ENCODE peak calls at places on chromosomes 5 and 9, in six cellular contexts. U is T1000, L is cerebellar cortex, Y is left colon, W is NCI-H2171 treated with DMSO at 0.1 percent for 48 hours, Z is left ventricle myocardium superior. P is an unnamed sample.

GRCh38 chr9:100856238-100856637 is 172.3 kb upstream of the PLPPR1 start:
- DNase-seq in U (no peak), L (no peak), Y (no peak), W (no peak), Z (no peak), P (no peak)

GRCh38 chr9:69996947-69997346 is 46.7 kb upstream of the MAMDC2 start:
- DNase-seq in U (no peak), L (no peak), Y (no peak), W (no peak), Z (no peak), P (no peak)

GRCh38 chr9:96021616-96022444 is 146.3 kb downstream of the ERCC6L2 start:
- DNase-seq in U (no peak), L (no peak), Y (no peak), W (no peak), Z (peak; percentile 50), P (no peak)

GRCh38 chr5:164672190-164672589 is 1166.8 kb downstream of the MAT2B start:
- DNase-seq in U (no peak), L (no peak), Y (no peak), W (no peak), Z (no peak), P (no peak)

GRCh38 chr5:136686192-136686872 is 321.0 kb upstream of the TRPC7 start:
- DNase-seq in U (peak; percentile 11), L (peak; percentile 10), Y (no peak), W (peak; percentile 3), Z (no peak), P (no peak)

GRCh38 chr5:1003296-1003937 is 5.2 kb upstream of the NKD2 start:
- DNase-seq in U (no peak), L (no peak), Y (peak; percentile 41), W (peak; percentile 67), Z (no peak), P (no peak)

GRCh38 chr5:134659456-134659855 is 10.9 kb downstream of the SEC24A start:
- DNase-seq in U (no peak), L (no peak), Y (no peak), W (no peak), Z (no peak), P (no peak)

GRCh38 chr5:41869739-41870620 is at the start of gene OXCT1:
- DNase-seq in U (peak; percentile 64), L (peak; percentile 66), Y (peak; percentile 90), W (peak; percentile 93), Z (peak; percentile 90), P (peak; percentile 69)

GRCh38 chr5:141866111-141866510 is 12.1 kb downstream of the PCDH1 start:
- DNase-seq in U (no peak), L (peak; percentile 87), Y (peak; percentile 87), W (no peak), Z (no peak), P (no peak)

GRCh38 chr5:179212870-179213269 is 132.4 kb downstream of the ADAMTS2 start:
- DNase-seq in U (no peak), L (no peak), Y (no peak), W (no peak), Z (no peak), P (peak; percentile 39)

GRCh38 chr5:132489871-132490483 is 596 bp downstream of the IRF1 start:
- DNase-seq in U (no peak), L (peak; percentile 36), Y (peak; percentile 77), W (no peak), Z (peak; percentile 83), P (no peak)

GRCh38 chr5:150036513-150036912 is 36.0 kb downstream of the HMGXB3 start:
- DNase-seq in U (peak; percentile 89), L (no peak), Y (no peak), W (no peak), Z (peak; percentile 58), P (no peak)

GRCh38 chr5:35698057-35698808 is 80.6 kb downstream of the SPEF2 start:
- DNase-seq in U (no peak), L (no peak), Y (no peak), W (no peak), Z (no peak), P (no peak)

GRCh38 chr5:54146906-54147305 is 163.5 kb downstream of the ARL15 start:
- DNase-seq in U (no peak), L (no peak), Y (no peak), W (no peak), Z (no peak), P (no peak)

GRCh38 chr5:159905496-159905895 is 10.8 kb upstream of the ADRA1B start:
- DNase-seq in U (peak; percentile 46), L (no peak), Y (peak; percentile 35), W (no peak), Z (no peak), P (no peak)

GRCh38 chr5:134004626-134005414 is at the start of gene VDAC1:
- DNase-seq in U (peak; percentile 75), L (peak; percentile 79), Y (peak; percentile 81), W (peak; percentile 64), Z (peak; percentile 90), P (peak; percentile 35)

GRCh38 chr5:106097308-106097707 is 1573.4 kb downstream of the EFNA5 start:
- DNase-seq in U (no peak), L (no peak), Y (no peak), W (no peak), Z (no peak), P (no peak)